ENCODE peak calls at places on chromosomes 12 and 14, in ten cellular contexts. X, L, M, I, H, W, A, Z, S and Y are unnamed samples.
A peak's percentile ranks its signal among the peaks of the same experiment; 100 is the strongest.

GRCh38 chr14:80491131-80491530 is 279.8 kb upstream of the DIO2 start:
- DNase-seq in X (peak; percentile 25), L (no peak), M (no peak), I (peak; percentile 51), H (no peak), W (no peak), A (peak; percentile 27), Z (peak; percentile 51), S (peak; percentile 22), Y (no peak)

GRCh38 chr12:104411826-104412626 is 44.7 kb upstream of the CHST11 start:
- DNase-seq in X (no peak), L (no peak), M (peak; percentile 37), I (no peak), H (no peak), W (no peak), A (no peak), Z (peak; percentile 8), S (no peak), Y (no peak)

GRCh38 chr12:124739953-124740561 is 123.6 kb downstream of the SCARB1 start:
- DNase-seq in X (no peak), L (no peak), M (no peak), I (no peak), H (no peak), W (peak; percentile 38), A (no peak), Z (no peak), S (no peak), Y (no peak)

GRCh38 chr14:90760591-90761316 is 55.5 kb downstream of the TTC7B start:
- DNase-seq in X (peak; percentile 10), L (no peak), M (peak; percentile 82), I (peak; percentile 32), H (no peak), W (peak; percentile 23), A (no peak), Z (peak; percentile 32), S (peak; percentile 17), Y (no peak)

GRCh38 chr14:24665440-24665991 is 31.5 kb upstream of the GZMB start:
- DNase-seq in X (no peak), L (peak; percentile 12), M (no peak), I (no peak), H (no peak), W (peak; percentile 7), A (no peak), Z (no peak), S (no peak), Y (no peak)

GRCh38 chr14:24965934-24966593 is 83.9 kb downstream of the STXBP6 start:
- DNase-seq in X (no peak), L (no peak), M (no peak), I (no peak), H (peak; percentile 81), W (peak; percentile 79), A (peak; percentile 37), Z (peak; percentile 91), S (no peak), Y (no peak)

GRCh38 chr12:124440841-124441381 is 126.5 kb downstream of the NCOR2 start:
- DNase-seq in X (no peak), L (no peak), M (peak; percentile 56), I (no peak), H (no peak), W (no peak), A (no peak), Z (no peak), S (no peak), Y (no peak)

GRCh38 chr12:87661770-87662402 is 367.3 kb downstream of the C12orf50 start:
- DNase-seq in X (peak; percentile 19), L (no peak), M (peak; percentile 23), I (peak; percentile 5), H (no peak), W (peak; percentile 78), A (no peak), Z (peak; percentile 11), S (no peak), Y (no peak)

GRCh38 chr14:63470877-63471565 is 72.2 kb downstream of the PPP2R5E start:
- DNase-seq in X (no peak), L (no peak), M (no peak), I (no peak), H (peak; percentile 34), W (peak; percentile 39), A (no peak), Z (peak; percentile 90), S (no peak), Y (no peak)